ENCODE peak calls at places on chromosomes 11 and 22, in six cellular contexts. One of them, this sample, is unnamed.

GRCh38 chr11:4565371-4565770 is 16.2 kb upstream of the OR52I2 start:
- DNase-seq in Right ventricle myocardium superior: no peak
- DNase-seq in left cardiac atrium: no peak
- DNase-seq in cardiac fibroblast: no peak
- DNase-seq in BJ: no peak
- DNase-seq in activated CD4-positive, alpha-beta T cell treated with anti-CD3 and anti-CD28 coated beads, Interleukin-2, amount 50 U/mL, for 24 hours: no peak
- DNase-seq in this sample: no peak

GRCh38 chr11:67656278-67656922 is 5.9 kb upstream of the ACY3 start:
- DNase-seq in Right ventricle myocardium superior: no peak
- DNase-seq in left cardiac atrium: no peak
- DNase-seq in cardiac fibroblast: peak
- DNase-seq in BJ: no peak
- DNase-seq in activated CD4-positive, alpha-beta T cell treated with anti-CD3 and anti-CD28 coated beads, Interleukin-2, amount 50 U/mL, for 24 hours: no peak
- DNase-seq in this sample: no peak

GRCh38 chr11:18063131-18063530 is 17.1 kb upstream of the TPH1 start:
- DNase-seq in Right ventricle myocardium superior: no peak
- DNase-seq in left cardiac atrium: no peak
- DNase-seq in cardiac fibroblast: no peak
- DNase-seq in BJ: no peak
- DNase-seq in activated CD4-positive, alpha-beta T cell treated with anti-CD3 and anti-CD28 coated beads, Interleukin-2, amount 50 U/mL, for 24 hours: no peak
- DNase-seq in this sample: no peak

GRCh38 chr11:1157645-1158591 is at the start of gene MUC5AC:
- DNase-seq in Right ventricle myocardium superior: peak
- DNase-seq in left cardiac atrium: peak
- DNase-seq in cardiac fibroblast: no peak
- DNase-seq in BJ: no peak
- DNase-seq in activated CD4-positive, alpha-beta T cell treated with anti-CD3 and anti-CD28 coated beads, Interleukin-2, amount 50 U/mL, for 24 hours: no peak
- DNase-seq in this sample: no peak

GRCh38 chr11:126588630-126589491 is 233.4 kb downstream of the ST3GAL4 start:
- DNase-seq in Right ventricle myocardium superior: no peak
- DNase-seq in left cardiac atrium: no peak
- DNase-seq in cardiac fibroblast: no peak
- DNase-seq in BJ: no peak
- DNase-seq in activated CD4-positive, alpha-beta T cell treated with anti-CD3 and anti-CD28 coated beads, Interleukin-2, amount 50 U/mL, for 24 hours: no peak
- DNase-seq in this sample: peak

GRCh38 chr11:28963189-28963588 is 855.0 kb downstream of the METTL15 start:
- DNase-seq in Right ventricle myocardium superior: no peak
- DNase-seq in left cardiac atrium: no peak
- DNase-seq in cardiac fibroblast: peak
- DNase-seq in BJ: peak
- DNase-seq in activated CD4-positive, alpha-beta T cell treated with anti-CD3 and anti-CD28 coated beads, Interleukin-2, amount 50 U/mL, for 24 hours: no peak
- DNase-seq in this sample: no peak

GRCh38 chr22:24845036-24845918 is 39.3 kb downstream of the SGSM1 start:
- DNase-seq in Right ventricle myocardium superior: no peak
- DNase-seq in left cardiac atrium: peak
- DNase-seq in cardiac fibroblast: peak
- DNase-seq in BJ: peak
- DNase-seq in activated CD4-positive, alpha-beta T cell treated with anti-CD3 and anti-CD28 coated beads, Interleukin-2, amount 50 U/mL, for 24 hours: no peak
- DNase-seq in this sample: no peak

GRCh38 chr22:27576815-27577564 is 224.6 kb downstream of the MN1 start:
- DNase-seq in Right ventricle myocardium superior: peak
- DNase-seq in left cardiac atrium: peak
- DNase-seq in cardiac fibroblast: peak
- DNase-seq in BJ: peak
- DNase-seq in activated CD4-positive, alpha-beta T cell treated with anti-CD3 and anti-CD28 coated beads, Interleukin-2, amount 50 U/mL, for 24 hours: no peak
- DNase-seq in this sample: no peak

GRCh38 chr22:39176067-39176621 is 23.7 kb upstream of the CBX7 start:
- DNase-seq in Right ventricle myocardium superior: peak
- DNase-seq in left cardiac atrium: peak
- DNase-seq in cardiac fibroblast: peak
- DNase-seq in BJ: no peak
- DNase-seq in activated CD4-positive, alpha-beta T cell treated with anti-CD3 and anti-CD28 coated beads, Interleukin-2, amount 50 U/mL, for 24 hours: no peak
- DNase-seq in this sample: no peak

This sample was measured in naive thymus-derived CD8-positive, alpha-beta T cell.